ENCODE peak calls at places on chromosomes 12 and 14, in nine cellular contexts. P is iris pigment epithelial cell; D is left ventricle myocardium inferior; W is NCI-H187; O is germinal center; G is spleen; V is right lobe of liver; X is K562; L is activated CD8-positive, alpha-beta T cell treated with anti-CD3 and anti-CD28 coated beads for 36 hours. N is an unnamed sample.

GRCh38 chr14:65211341-65211987 is 109.1 kb upstream of the MAX start:
- DNase-seq in P (peak), D (no peak), W (no peak), O (no peak), G (no peak), V (no peak), X (peak), L (peak), N (peak)

GRCh38 chr14:94542111-94542810 is 19.0 kb upstream of the SERPINA4 start:
- DNase-seq in P (peak), D (no peak), W (no peak), O (no peak), G (no peak), V (no peak), X (no peak), L (no peak), N (no peak)

GRCh38 chr12:2264622-2265306 is 212.0 kb downstream of the CACNA1C start:
- DNase-seq in P (peak), D (no peak), W (no peak), O (no peak), G (no peak), V (no peak), X (no peak), L (no peak), N (no peak)

GRCh38 chr14:33331176-33331949 is 392.7 kb downstream of the NPAS3 start:
- DNase-seq in P (no peak), D (no peak), W (no peak), O (no peak), G (no peak), V (no peak), X (no peak), L (no peak), N (no peak)

GRCh38 chr12:26187429-26187828 is 7.9 kb upstream of the SSPN start:
- DNase-seq in P (no peak), D (no peak), W (no peak), O (no peak), G (no peak), V (no peak), X (peak), L (no peak), N (no peak)

GRCh38 chr14:93700928-93701327 is 87.4 kb downstream of the PRIMA1 start:
- DNase-seq in P (no peak), D (no peak), W (no peak), O (no peak), G (no peak), V (no peak), X (no peak), L (no peak), N (no peak)

GRCh38 chr14:37968664-37969225 is 239.0 kb upstream of the SSTR1 start:
- DNase-seq in P (no peak), D (no peak), W (no peak), O (no peak), G (no peak), V (no peak), X (no peak), L (no peak), N (no peak)

GRCh38 chr14:100850841-100851585 is 25.1 kb downstream of the MEG3 start:
- DNase-seq in P (no peak), D (peak), W (peak), O (peak), G (peak), V (peak), X (peak), L (peak), N (peak)

N was measured in activated naive CD4-positive, alpha-beta T cell treated with anti-CD3 and anti-CD28 coated beads for 36 hours.